ENCODE peak calls at places on chromosomes 12 and 14, in seven cellular contexts. L is CD4-positive, alpha-beta T cell; P is NCI-H146; S is adipocyte; M is WTC11; Q is A549; R is HT1080. F is an unnamed sample.

GRCh38 chr14:90553921-90554336 is 157.1 kb downstream of the CALM1 start:
- DNase-seq in L (no peak), P (no peak), S (no peak), M (no peak), Q (no peak), R (no peak), F (no peak)

GRCh38 chr12:132729541-132730320 is 19.1 kb downstream of the PGAM5 start:
- DNase-seq in L (no peak), P (no peak), S (no peak), M (no peak), Q (peak), R (peak), F (no peak)

GRCh38 chr12:13075114-13075471 is 28.4 kb downstream of the GSG1 start:
- DNase-seq in L (no peak), P (no peak), S (no peak), M (no peak), Q (no peak), R (no peak), F (no peak)

GRCh38 chr12:67937822-67938221 is 51.4 kb upstream of the IFNG-AS1 start:
- DNase-seq in L (no peak), P (peak), S (no peak), M (no peak), Q (no peak), R (no peak), F (no peak)

GRCh38 chr12:40375076-40375475 is 150.3 kb downstream of the LRRK2 start:
- DNase-seq in L (no peak), P (no peak), S (no peak), M (no peak), Q (peak), R (peak), F (no peak)

GRCh38 chr14:73935666-73936065 is 14.2 kb downstream of the FAM161B start:
- DNase-seq in L (no peak), P (no peak), S (peak), M (no peak), Q (peak), R (peak), F (no peak)

GRCh38 chr12:66063976-66064375 is 66.6 kb downstream of the LLPH start:
- DNase-seq in L (no peak), P (no peak), S (no peak), M (no peak), Q (no peak), R (no peak), F (no peak)

GRCh38 chr14:29462772-29463171 is 464.9 kb downstream of the PRKD1 start:
- DNase-seq in L (no peak), P (peak), S (no peak), M (no peak), Q (no peak), R (no peak), F (no peak)

GRCh38 chr14:95011449-95012020 is 145.8 kb downstream of the DICER1 start:
- DNase-seq in L (no peak), P (no peak), S (no peak), M (no peak), Q (no peak), R (no peak), F (peak)

GRCh38 chr12:14258468-14258947 is 107.0 kb upstream of the ATF7IP start:
- DNase-seq in L (no peak), P (no peak), S (no peak), M (no peak), Q (no peak), R (no peak), F (peak)

GRCh38 chr14:91899213-91899612 is 31.9 kb upstream of the TC2N start:
- DNase-seq in L (no peak), P (no peak), S (no peak), M (peak), Q (peak), R (no peak), F (no peak)

GRCh38 chr12:14454098-14454907 is 88.8 kb downstream of the ATF7IP start:
- DNase-seq in L (no peak), P (peak), S (no peak), M (peak), Q (peak), R (peak), F (no peak)

GRCh38 chr12:12896261-12896660 is 4.9 kb downstream of the GPRC5A start:
- DNase-seq in L (no peak), P (no peak), S (peak), M (no peak), Q (peak), R (peak), F (no peak)

GRCh38 chr12:25382311-25383106 is 131.8 kb upstream of the KRAS start:
- DNase-seq in L (peak), P (no peak), S (no peak), M (no peak), Q (no peak), R (no peak), F (no peak)

GRCh38 chr14:90412058-90412457 is 15.2 kb downstream of the CALM1 start:
- DNase-seq in L (no peak), P (no peak), S (peak), M (no peak), Q (no peak), R (no peak), F (no peak)

GRCh38 chr14:93544212-93544611 is 113.5 kb downstream of the UNC79 start:
- DNase-seq in L (no peak), P (no peak), S (no peak), M (no peak), Q (no peak), R (no peak), F (no peak)

GRCh38 chr14:20855652-20856291 is 35.4 kb upstream of the RNASE3 start:
- DNase-seq in L (no peak), P (peak), S (peak), M (peak), Q (peak), R (peak), F (no peak)

GRCh38 chr14:26255213-26255612 is 342.6 kb downstream of the NOVA1 start:
- DNase-seq in L (no peak), P (peak), S (peak), M (no peak), Q (peak), R (peak), F (no peak)

GRCh38 chr14:77111021-77111420 is 13.0 kb downstream of the CIPC start:
- DNase-seq in L (no peak), P (no peak), S (no peak), M (peak), Q (no peak), R (no peak), F (no peak)

GRCh38 chr14:101024686-101025085 is 121.2 kb upstream of the RTL1 start:
- DNase-seq in L (peak), P (no peak), S (no peak), M (no peak), Q (no peak), R (no peak), F (no peak)

GRCh38 chr14:104967414-104968152 is 10.6 kb downstream of the AHNAK2 start:
- DNase-seq in L (no peak), P (peak), S (peak), M (peak), Q (peak), R (no peak), F (peak)

GRCh38 chr12:78928200-78929074 is 63.9 kb downstream of the SYT1 start:
- DNase-seq in L (no peak), P (no peak), S (no peak), M (no peak), Q (peak), R (peak), F (no peak)

GRCh38 chr14:79668941-79669340 is 542.4 kb downstream of the DIO2 start:
- DNase-seq in L (no peak), P (no peak), S (no peak), M (no peak), Q (no peak), R (no peak), F (no peak)

GRCh38 chr14:76938092-76938500 is 90.4 kb downstream of the IRF2BPL start:
- DNase-seq in L (no peak), P (no peak), S (no peak), M (no peak), Q (no peak), R (peak), F (no peak)

GRCh38 chr12:106195638-106196037 is 52.2 kb downstream of the CKAP4 start:
- DNase-seq in L (no peak), P (no peak), S (peak), M (no peak), Q (no peak), R (no peak), F (no peak)

GRCh38 chr14:51430600-51430999 is 190.6 kb downstream of the TMX1 start:
- DNase-seq in L (no peak), P (no peak), S (peak), M (peak), Q (no peak), R (no peak), F (no peak)

F was measured in glutamatergic neuron.